ENCODE peak calls at places on chromosomes 16 and 17, in four cellular contexts. G is aorta; M is tibial nerve; W is CD8-positive, alpha-beta T cell. D is an unnamed sample.

GRCh38 chr16:49932943-49933342 is 77.0 kb upstream of the ZNF423 start:
- DNase-seq in G (no peak), M (no peak), W (no peak), D (no peak)

GRCh38 chr17:70661342-70662222 is 492.2 kb downstream of the KCNJ2 start:
- DNase-seq in G (no peak), M (no peak), W (no peak), D (no peak)

GRCh38 chr16:21584817-21585216 is 14.6 kb upstream of the METTL9 start:
- DNase-seq in G (no peak), M (no peak), W (no peak), D (no peak)

GRCh38 chr16:67482260-67482924 is 955 bp downstream of the AGRP start:
- DNase-seq in G (no peak), M (no peak), W (no peak), D (no peak)

GRCh38 chr16:25158401-25158800 is 46.9 kb downstream of the LCMT1 start:
- DNase-seq in G (no peak), M (no peak), W (no peak), D (no peak)

GRCh38 chr17:7838291-7839075 is 4.5 kb downstream of the KDM6B start:
- DNase-seq in G (peak), M (no peak), W (no peak), D (no peak)

GRCh38 chr17:34930283-34930682 is 31.0 kb downstream of the CCT6B start:
- DNase-seq in G (no peak), M (no peak), W (no peak), D (no peak)

GRCh38 chr16:67068212-67068753 is 39.3 kb downstream of the CBFB start:
- DNase-seq in G (no peak), M (no peak), W (no peak), D (no peak)

GRCh38 chr17:5840811-5841446 is 229.2 kb upstream of the WSCD1 start:
- DNase-seq in G (no peak), M (no peak), W (no peak), D (no peak)

GRCh38 chr17:6509295-6509771 is 47.0 kb downstream of the PITPNM3 start:
- DNase-seq in G (no peak), M (no peak), W (no peak), D (no peak)

GRCh38 chr16:10312784-10313724 is 72.8 kb upstream of the ATF7IP2 start:
- DNase-seq in G (no peak), M (no peak), W (no peak), D (no peak)

GRCh38 chr17:6713130-6713917 is at the start of gene SLC13A5:
- DNase-seq in G (no peak), M (no peak), W (no peak), D (no peak)

GRCh38 chr17:6913608-6914443 is 82.0 kb upstream of the ALOX12 start:
- DNase-seq in G (peak), M (peak), W (peak), D (peak)

GRCh38 chr17:78128616-78129384 is at the start of gene TMC6:
- DNase-seq in G (peak), M (no peak), W (peak), D (peak)

GRCh38 chr16:6076631-6077030 is 979.0 kb upstream of the EEF2KMT start:
- DNase-seq in G (no peak), M (no peak), W (no peak), D (no peak)

GRCh38 chr17:20944014-20944905 is 98.6 kb downstream of the USP22 start:
- DNase-seq in G (no peak), M (no peak), W (no peak), D (peak)

GRCh38 chr16:84537431-84538151 is 33.1 kb upstream of the MEAK7 start:
- DNase-seq in G (no peak), M (no peak), W (no peak), D (no peak)

GRCh38 chr17:9811086-9811485 is 10.8 kb downstream of the GSG1L2 start:
- DNase-seq in G (no peak), M (no peak), W (no peak), D (no peak)

GRCh38 chr17:5587431-5588032 is 3.2 kb upstream of the NLRP1 start:
- DNase-seq in G (no peak), M (no peak), W (peak), D (no peak)

GRCh38 chr17:13698832-13699231 is 97.1 kb upstream of the HS3ST3A1 start:
- DNase-seq in G (no peak), M (no peak), W (no peak), D (no peak)

GRCh38 chr17:67431210-67432015 is 54.3 kb downstream of the PITPNC1 start:
- DNase-seq in G (no peak), M (no peak), W (no peak), D (no peak)

GRCh38 chr16:78738557-78738956 is 639.1 kb downstream of the WWOX start:
- DNase-seq in G (no peak), M (no peak), W (no peak), D (no peak)

GRCh38 chr17:17833664-17834357 is 3.0 kb downstream of the SREBF1 start:
- DNase-seq in G (no peak), M (no peak), W (no peak), D (no peak)

GRCh38 chr17:59521465-59522126 is 43.8 kb upstream of the DHX40 start:
- DNase-seq in G (peak), M (no peak), W (peak), D (peak)

GRCh38 chr17:10742431-10742830 is 12.6 kb upstream of the TMEM220 start:
- DNase-seq in G (no peak), M (no peak), W (no peak), D (no peak)

GRCh38 chr16:77499373-77500285 is 64.8 kb upstream of the ADAMTS18 start:
- DNase-seq in G (peak), M (peak), W (no peak), D (no peak)

GRCh38 chr17:69870091-69870530 is 204.9 kb upstream of the KCNJ16 start:
- DNase-seq in G (no peak), M (no peak), W (no peak), D (no peak)

GRCh38 chr16:27405546-27406451 is 3.8 kb downstream of the IL21R start:
- DNase-seq in G (no peak), M (no peak), W (no peak), D (no peak)

GRCh38 chr16:3854740-3855139 is 25.8 kb downstream of the CREBBP start:
- DNase-seq in G (no peak), M (no peak), W (no peak), D (no peak)

GRCh38 chr16:29170393-29171239 is 185.8 kb downstream of the LAT start:
- DNase-seq in G (peak), M (no peak), W (no peak), D (no peak)

GRCh38 chr16:16120044-16120381 is 103.3 kb downstream of the ABCC6 start:
- DNase-seq in G (no peak), M (no peak), W (no peak), D (no peak)

GRCh38 chr16:87507351-87508069 is 14.7 kb upstream of the ZCCHC14 start:
- DNase-seq in G (no peak), M (no peak), W (no peak), D (peak)

GRCh38 chr16:51427081-51427480 is 276.0 kb upstream of the SALL1 start:
- DNase-seq in G (no peak), M (no peak), W (no peak), D (no peak)

GRCh38 chr16:84843149-84844048 is 23.6 kb downstream of the CRISPLD2 start:
- DNase-seq in G (no peak), M (no peak), W (no peak), D (peak)

GRCh38 chr17:35243459-35244204 is 760 bp downstream of the SLFN5 start:
- DNase-seq in G (peak), M (peak), W (peak), D (peak)

GRCh38 chr16:84532855-84533486 is 28.5 kb upstream of the MEAK7 start:
- DNase-seq in G (no peak), M (no peak), W (no peak), D (no peak)

GRCh38 chr17:74569392-74570003 is 2.2 kb upstream of the CD300H start:
- DNase-seq in G (peak), M (no peak), W (no peak), D (peak)

DNA sequence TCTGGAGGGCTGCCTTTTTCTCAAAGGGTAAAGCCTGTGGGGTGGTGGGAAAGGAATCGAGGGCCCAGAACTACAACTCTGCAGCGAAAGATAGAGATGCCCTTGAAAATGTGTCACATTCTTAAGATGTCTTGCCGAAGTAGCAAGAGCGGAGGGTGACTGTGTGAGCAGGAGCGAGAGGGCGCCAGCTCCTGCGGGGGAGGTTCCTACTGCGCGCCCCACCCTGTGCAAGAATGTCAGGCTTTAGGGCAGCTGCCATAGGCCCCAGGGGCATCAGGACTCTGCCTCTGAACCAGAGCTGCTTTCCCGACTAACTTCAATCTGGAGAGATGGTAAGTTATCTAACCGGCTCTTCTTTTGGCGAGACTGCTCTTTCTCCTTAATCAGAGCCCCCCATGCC is 11.8 kb upstream of the ITGAE start:
- DNase-seq in G (no peak), M (no peak), W (no peak), D (no peak)
- H3K27ac ChIP-seq in G (no peak), M (no peak), W (no peak), D (no peak)

DNA sequence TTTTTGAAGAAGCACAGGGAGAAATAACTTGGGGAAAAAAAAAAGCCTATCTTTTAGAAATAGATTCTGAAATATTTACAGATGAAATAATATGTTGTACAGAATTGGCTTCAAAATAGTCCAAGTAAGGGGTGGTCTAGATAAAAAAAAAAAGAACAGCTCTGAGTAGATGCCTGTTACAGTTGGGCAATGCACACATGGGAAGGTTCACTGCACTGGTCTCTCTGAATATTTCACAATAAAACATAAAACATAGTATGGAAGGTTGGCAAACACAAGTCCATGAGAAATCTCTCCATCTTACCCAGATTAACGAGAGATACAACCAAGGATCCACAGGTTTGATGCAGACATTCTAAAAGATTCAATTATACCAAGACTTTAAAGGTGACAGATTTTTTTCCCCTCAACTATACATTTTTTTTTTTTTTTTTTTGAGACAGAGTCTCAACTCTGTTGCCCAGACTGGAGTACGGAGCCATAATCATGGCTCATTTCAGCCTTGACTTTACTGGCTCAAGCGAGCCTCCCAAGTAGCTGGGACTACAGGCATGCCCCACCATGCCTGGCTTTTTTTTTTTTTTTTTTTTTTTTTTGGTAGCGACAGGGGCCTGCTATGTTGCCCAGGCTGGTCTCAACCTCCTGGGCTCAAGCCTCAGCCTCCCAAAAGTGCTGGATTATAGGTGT is 58.0 kb downstream of the KANSL1 start:
- DNase-seq in G (no peak), M (no peak), W (no peak), D (no peak)
- H3K27ac ChIP-seq in G (no peak), M (no peak), W (no peak), D (no peak)

DNA sequence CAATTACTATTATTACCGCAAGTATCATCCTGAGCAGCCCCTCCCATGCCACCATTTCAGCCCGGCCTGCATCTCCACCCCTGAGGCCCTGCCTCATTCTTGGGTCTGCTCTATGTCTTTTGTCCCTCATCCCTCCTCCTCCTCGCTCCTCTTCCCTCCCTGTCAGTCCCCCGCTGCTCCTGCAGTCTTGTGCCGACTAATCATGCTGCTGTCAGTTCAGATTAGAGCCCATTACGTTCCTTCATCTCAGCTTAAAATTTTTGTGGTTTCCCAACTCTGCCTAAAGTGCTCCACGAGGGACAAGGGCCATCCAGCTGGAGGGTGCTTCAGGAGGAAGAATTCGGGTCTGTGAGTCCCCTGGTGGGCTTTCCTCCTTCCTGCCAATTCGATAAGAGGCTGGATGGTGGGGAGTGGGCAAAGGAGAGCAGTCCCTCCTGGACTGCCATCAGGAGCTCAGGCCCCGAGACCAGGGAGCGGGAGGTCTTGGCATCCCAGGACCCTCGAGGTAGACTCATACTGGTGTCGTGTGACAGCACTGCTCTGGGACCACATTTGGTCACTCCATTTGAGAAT is 32.9 kb upstream of the GOSR2 start:
- DNase-seq in G (peak), M (no peak), W (no peak), D (no peak)
- H3K27ac ChIP-seq in G (no peak), M (no peak), W (no peak), D (no peak)

DNA sequence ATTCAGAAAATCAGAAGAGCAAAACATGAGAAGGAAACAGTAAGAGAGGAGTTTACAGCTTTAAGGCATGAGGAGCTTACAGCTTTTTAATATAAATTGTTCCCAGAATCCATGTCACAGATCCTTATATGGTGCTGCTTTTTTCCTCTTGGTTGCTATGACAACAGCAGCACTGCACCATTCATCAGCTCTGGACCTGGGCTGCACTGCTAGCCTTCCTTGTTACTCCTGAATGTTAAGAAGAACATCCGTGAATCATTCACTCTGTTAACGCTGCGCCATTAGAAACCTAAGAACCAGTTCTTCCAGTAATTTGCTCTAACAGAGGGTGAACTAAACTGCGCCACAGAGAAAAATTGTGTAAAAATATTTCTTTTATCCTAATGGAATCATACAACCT is 150.9 kb downstream of the TANC2 start:
- DNase-seq in G (no peak), M (no peak), W (no peak), D (no peak)
- H3K27ac ChIP-seq in G (no peak), M (no peak), W (no peak), D (no peak)

GRCh38 chr16:46911038-46911437 is 26.9 kb downstream of the GPT2 start:
- DNase-seq in G (no peak), M (no peak), W (no peak), D (no peak)

GRCh38 chr16:46915483-46916025 is 31.4 kb downstream of the GPT2 start:
- DNase-seq in G (no peak), M (no peak), W (no peak), D (no peak)

GRCh38 chr16:46916980-46917379 is 32.8 kb downstream of the GPT2 start:
- DNase-seq in G (no peak), M (no peak), W (no peak), D (no peak)

GRCh38 chr16:46911650-46912049 is 27.5 kb downstream of the GPT2 start:
- DNase-seq in G (no peak), M (no peak), W (no peak), D (no peak)

DNA sequence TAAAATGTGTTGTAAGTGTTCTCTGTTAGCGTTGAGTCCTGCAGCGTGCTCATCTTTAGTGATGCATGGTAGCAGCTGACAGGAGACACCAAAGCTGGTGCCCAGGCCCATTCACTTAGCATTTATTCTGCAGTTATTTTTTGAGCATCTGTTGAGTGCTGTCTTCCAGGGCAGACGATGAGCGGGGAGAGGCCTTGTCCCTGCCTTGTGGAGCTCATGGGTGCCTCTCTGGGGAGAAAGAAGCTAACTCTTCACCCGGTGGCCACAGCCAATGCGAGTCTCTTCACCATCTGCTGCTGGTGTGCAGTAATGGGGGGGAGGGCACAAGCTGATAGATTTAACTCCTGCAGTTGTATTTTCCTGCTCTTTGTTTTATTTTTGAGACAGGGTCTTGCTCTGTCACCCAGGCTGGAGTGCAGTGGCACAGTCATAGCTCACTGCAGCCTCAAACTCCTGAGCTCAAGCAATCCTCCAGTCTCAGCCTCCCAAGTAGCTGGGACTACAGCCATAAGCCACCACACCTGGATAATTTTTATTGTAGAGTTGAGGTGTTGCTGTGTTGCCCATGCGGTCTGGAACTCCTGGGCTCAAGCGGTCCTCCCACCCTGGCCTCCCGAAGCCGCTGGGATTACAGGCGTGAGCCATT is 30.5 kb downstream of the GPT2 start:
- DNase-seq in G (no peak), M (no peak), W (no peak), D (no peak)
- H3K27ac ChIP-seq in G (no peak), M (peak), W (no peak), D (no peak)

GRCh38 chr17:81329279-81329926 is 34.3 kb upstream of the SLC38A10 start:
- DNase-seq in G (peak), M (peak), W (no peak), D (peak)
- H3K27ac ChIP-seq in G (no peak), M (peak), W (no peak), D (peak)